ENCODE peak calls at places on chromosome 10, in seven cellular contexts. N, T, X, V, J, Z and K are unnamed samples.

GRCh38 chr10:3208481-3209406 is 36.2 kb upstream of the PITRM1 start:
- DNase-seq in X (no peak), N (no peak), V (no peak), J (no peak), Z (no peak), T (no peak), K (no peak)

GRCh38 chr10:70270952-70271351 is 12.9 kb downstream of the NPFFR1 start:
- DNase-seq in T (no peak), Z (no peak), J (no peak), V (no peak), N (no peak), X (no peak), K (no peak)

GRCh38 chr10:31418481-31418880 is 99.5 kb downstream of the ZEB1 start:
- DNase-seq in V (no peak), Z (no peak), N (no peak), X (no peak), J (no peak), T (no peak), K (no peak)

GRCh38 chr10:87675396-87676376 is 16.0 kb downstream of the PAPSS2 start:
- DNase-seq in Z (no peak), J (no peak), X (no peak), V (peak), N (peak), T (no peak), K (no peak)

GRCh38 chr10:31749293-31749692 is 179.3 kb downstream of the ARHGAP12 start:
- DNase-seq in N (peak), V (no peak), T (no peak), Z (no peak), J (no peak), X (no peak), K (peak)

GRCh38 chr10:6755891-6756460 is 175.9 kb upstream of the PRKCQ start:
- DNase-seq in X (no peak), J (no peak), V (no peak), Z (no peak), N (peak), T (no peak), K (peak)

GRCh38 chr10:2925631-2926030 is 141.7 kb upstream of the PFKP start:
- DNase-seq in T (no peak), J (no peak), X (no peak), V (no peak), Z (no peak), N (peak), K (peak)

GRCh38 chr10:74418285-74418872 is 267.4 kb downstream of the ADK start:
- DNase-seq in Z (no peak), T (no peak), V (no peak), X (no peak), J (no peak), N (peak), K (peak)

GRCh38 chr10:100009793-100010676 is at the start of gene DNMBP:
- DNase-seq in T (peak), V (peak), N (peak), Z (peak), J (peak), X (peak), K (peak)

GRCh38 chr10:110426294-110427153 is 71.2 kb upstream of the DUSP5 start:
- DNase-seq in Z (no peak), N (peak), T (no peak), V (peak), J (no peak), X (no peak), K (peak)

GRCh38 chr10:88131561-88132139 is 268.2 kb downstream of the PTEN start:
- DNase-seq in T (no peak), Z (no peak), N (peak), J (no peak), V (no peak), X (no peak), K (peak)

GRCh38 chr10:88886557-88886956 is 6.5 kb downstream of the STAMBPL1 start:
- DNase-seq in X (no peak), J (no peak), N (no peak), Z (no peak), T (no peak), V (no peak), K (no peak)

GRCh38 chr10:108244443-108245228 is 1080.1 kb upstream of the SORCS1 start:
- DNase-seq in T (no peak), V (no peak), J (no peak), X (no peak), Z (no peak), N (no peak), K (no peak)

GRCh38 chr10:43047288-43047970 is 29.4 kb upstream of the RET start:
- DNase-seq in J (no peak), X (no peak), V (no peak), T (no peak), Z (no peak), N (no peak), K (no peak)

GRCh38 chr10:5458425-5458824 is 40.9 kb downstream of the CALML5 start:
- DNase-seq in J (no peak), N (no peak), V (no peak), Z (no peak), T (no peak), X (no peak), K (no peak)

GRCh38 chr10:69051710-69052487 is 36.0 kb upstream of the SRGN start:
- DNase-seq in N (no peak), J (no peak), V (no peak), T (no peak), X (no peak), Z (no peak), K (no peak)

GRCh38 chr10:125629758-125630376 is 53.1 kb downstream of the TEX36 start:
- DNase-seq in J (no peak), X (no peak), T (no peak), Z (no peak), N (peak), V (peak), K (no peak)

GRCh38 chr10:117137911-117138642 is at the start of gene VAX1:
- DNase-seq in X (no peak), Z (no peak), J (no peak), N (no peak), T (no peak), V (peak), K (no peak)

GRCh38 chr10:62581351-62581750 is 207.2 kb downstream of the ZNF365 start:
- DNase-seq in N (peak), T (no peak), X (no peak), Z (no peak), J (no peak), V (no peak), K (no peak)

GRCh38 chr10:89615824-89616223 is 29.2 kb downstream of the PANK1 start:
- DNase-seq in V (no peak), J (no peak), X (no peak), Z (no peak), T (no peak), N (peak), K (no peak)

GRCh38 chr10:114301177-114301576 is 62.1 kb downstream of the VWA2 start:
- DNase-seq in J (no peak), T (no peak), X (no peak), Z (no peak), N (no peak), V (no peak), K (no peak)